ENCODE peak calls at places on chromosome 9, in five cellular contexts. U is pancreas, C is tibial nerve, D is cardiac muscle cell, W is endothelial cell of umbilical vein. P is an unnamed sample. For H3K4me1, the result is how much of the 10 kb centered on the place peaks cover.

GRCh38 chr9:96660693-96661248 is 5.7 kb upstream of the PRXL2C start:
- DNase-seq in U (no peak), C (no peak), D (no peak), W (no peak), P (no peak)

GRCh38 chr9:20872340-20872977 is 159.0 kb downstream of the HACD4 start:
- DNase-seq in U (no peak), C (no peak), D (peak), W (peak), P (no peak)

GRCh38 chr9:112971415-112971814 is 40.6 kb downstream of the ZNF883 start:
- DNase-seq in U (no peak), C (no peak), D (peak), W (no peak), P (no peak)

GRCh38 chr9:89079421-89079820 is 88.2 kb downstream of the S1PR3 start:
- DNase-seq in U (no peak), C (no peak), D (peak), W (no peak), P (no peak)

GRCh38 chr9:88535226-88535931 is 401 bp downstream of the NXNL2 start:
- DNase-seq in U (peak), C (no peak), D (no peak), W (no peak), P (no peak)

GRCh38 chr9:15178621-15179020 is 128.4 kb downstream of the TTC39B start:
- DNase-seq in U (no peak), C (no peak), D (no peak), W (no peak), P (no peak)

GRCh38 chr9:126292736-126293521 is 33.7 kb upstream of the MVB12B start:
- DNase-seq in U (no peak), C (no peak), D (no peak), W (no peak), P (peak)

GRCh38 chr9:94855919-94856318 is 129.4 kb downstream of the AOPEP start:
- DNase-seq in U (no peak), C (no peak), D (no peak), W (no peak), P (no peak)

GRCh38 chr9:16247188-16247875 is 623.1 kb downstream of the BNC2 start:
- DNase-seq in U (no peak), C (no peak), D (peak), W (no peak), P (no peak)

DNA sequence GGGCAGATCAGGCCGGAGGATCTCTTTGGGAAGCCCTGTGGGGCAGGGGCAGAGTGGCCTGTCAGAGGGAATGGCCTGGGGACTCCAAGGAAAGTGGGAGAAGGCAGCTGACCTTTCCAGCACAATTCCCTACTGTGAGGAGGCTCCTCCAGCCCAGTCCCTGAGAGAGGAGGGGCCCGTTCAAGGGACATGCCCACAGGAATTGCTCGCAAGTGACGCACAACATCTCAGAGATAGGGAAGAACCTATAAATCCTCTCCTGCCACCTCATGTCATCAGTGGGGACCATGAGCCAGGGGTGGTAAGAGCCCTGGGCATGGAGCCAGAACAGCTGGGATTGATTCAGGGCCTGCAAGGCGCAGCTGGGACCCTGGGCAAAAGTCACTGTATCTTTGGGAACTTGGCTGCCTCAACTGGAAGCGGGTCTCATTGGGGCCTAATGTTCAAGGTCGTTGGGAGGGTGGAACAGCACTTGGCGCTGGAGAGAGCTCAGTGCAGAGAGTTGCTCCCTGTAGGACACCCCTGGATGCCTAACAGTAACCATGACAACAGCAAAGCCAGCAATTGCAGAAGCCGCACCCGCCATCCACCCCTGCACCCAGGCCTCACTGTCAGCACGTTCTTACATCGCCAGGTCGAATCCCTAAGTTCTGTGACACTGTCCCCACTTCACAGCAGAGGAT is 41.3 kb upstream of the ORM1 start:
- DNase-seq in U (no peak), C (no peak), D (peak), W (no peak), P (no peak)
- H3K4me1 ChIP-seq in U (under half), C (under half), D (under half), W (under half), P (under half)

GRCh38 chr9:124770359-124771020 is 621 bp downstream of the NR6A1 start:
- DNase-seq in U (peak), C (no peak), D (no peak), W (no peak), P (no peak)
- H3K27ac ChIP-seq in U (peak), C (peak), D (peak), W (no peak), P (peak)

GRCh38 chr9:137028281-137029057 is 432 bp upstream of the ABCA2 start:
- DNase-seq in U (peak), C (no peak), D (peak), W (peak), P (no peak)
- H3K4me1 ChIP-seq in U (under half), C (half or more), D (under half), W (under half), P (under half)

GRCh38 chr9:98175762-98176161 is 16.7 kb downstream of the CORO2A start:
- DNase-seq in U (no peak), C (no peak), D (no peak), W (no peak), P (no peak)
- H3K27ac ChIP-seq in U (no peak), C (no peak), D (no peak), W (no peak), P (no peak)

GRCh38 chr9:35521708-35522107 is 31.8 kb downstream of the RUSC2 start:
- DNase-seq in U (no peak), C (no peak), D (peak), W (no peak), P (no peak)
- H3K4me1 ChIP-seq in U (under half), C (half or more), D (half or more), W (half or more), P (under half)

DNA sequence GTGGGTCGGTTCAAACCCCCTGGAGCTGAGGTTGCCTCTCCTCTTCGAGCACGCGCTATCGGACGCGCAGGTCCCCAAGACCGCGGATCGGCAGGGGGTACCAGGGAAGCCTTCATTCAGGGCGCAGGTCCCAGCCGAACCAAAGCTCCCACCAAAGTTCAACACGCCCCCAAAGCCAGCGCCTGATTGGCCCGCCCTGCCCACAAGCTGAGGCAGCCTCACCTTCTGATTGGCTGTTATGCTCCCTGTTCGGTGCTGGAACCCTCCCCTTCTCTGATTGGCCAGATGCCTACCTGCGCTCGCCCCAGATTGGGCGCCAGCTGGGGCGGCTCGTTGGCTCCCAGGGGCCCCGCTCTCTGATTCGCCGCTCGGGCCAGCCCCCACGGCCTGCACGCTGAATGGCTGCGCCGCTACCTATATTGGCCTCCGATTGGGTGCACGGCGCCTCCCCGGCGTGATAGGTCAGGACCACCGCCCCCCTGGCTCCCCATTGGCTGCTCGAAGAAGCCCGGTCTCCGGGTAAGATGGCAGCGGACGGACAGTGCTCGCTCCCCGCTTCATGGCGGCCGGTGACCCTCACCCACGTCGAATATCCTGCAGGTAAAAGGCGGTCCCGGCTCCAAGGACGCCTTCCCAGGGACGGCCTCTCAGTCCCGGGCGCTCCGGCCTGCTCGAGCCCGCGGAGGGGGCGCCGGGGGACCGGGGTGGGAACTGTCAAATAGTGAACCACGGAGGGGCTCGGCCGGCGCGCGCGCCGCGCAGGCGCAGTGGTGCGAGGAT is at the start of gene DOLPP1:
- DNase-seq in U (peak), C (peak), D (peak), W (peak), P (peak)
- H3K27ac ChIP-seq in U (peak), C (peak), D (peak), W (no peak), P (peak)